ENCODE peak calls at places on chromosomes 2 and 18, in eight cellular contexts. M, K, W, R, S, H, E and Q are unnamed samples.
A peak's percentile ranks its signal among the peaks of the same experiment; 100 is the strongest.

GRCh38 chr2:19321946-19322345 is 36.5 kb downstream of the OSR1 start:
- DNase-seq in R (no peak), K (no peak), M (no peak), H (no peak), S (no peak), W (no peak), E (no peak), Q (no peak)

GRCh38 chr2:127604986-127605385 is 41.0 kb upstream of the GPR17 start:
- DNase-seq in W (no peak), K (no peak), M (no peak), R (no peak), H (no peak), E (no peak), S (no peak), Q (no peak)

GRCh38 chr2:130341562-130342019 is 1.1 kb upstream of the IMP4 start:
- DNase-seq in S (no peak), E (no peak), W (no peak), M (no peak), K (no peak), H (no peak), R (peak; percentile 41), Q (no peak)

GRCh38 chr2:9697904-9698303 is 67.1 kb upstream of the YWHAQ start:
- DNase-seq in M (no peak), K (no peak), E (no peak), R (no peak), W (no peak), H (no peak), S (no peak), Q (no peak)

GRCh38 chr18:34970106-34970505 is 71.1 kb upstream of the MAPRE2 start:
- DNase-seq in S (no peak), K (no peak), H (no peak), R (no peak), M (no peak), W (no peak), E (no peak), Q (no peak)

GRCh38 chr2:25614711-25615110 is 58.7 kb downstream of the DTNB start:
- DNase-seq in H (no peak), K (no peak), S (no peak), E (no peak), W (no peak), M (no peak), R (no peak), Q (no peak)

GRCh38 chr2:178279142-178279541 is 84.8 kb downstream of the OSBPL6 start:
- DNase-seq in W (peak; percentile 35), M (no peak), H (no peak), E (no peak), K (no peak), S (no peak), R (no peak), Q (no peak)

GRCh38 chr2:55839182-55839819 is 84.3 kb downstream of the EFEMP1 start:
- DNase-seq in S (no peak), W (no peak), R (peak; percentile 86), M (no peak), E (no peak), K (no peak), H (no peak), Q (no peak)

GRCh38 chr18:74299746-74300145 is 8.0 kb upstream of the CYB5A start:
- DNase-seq in W (no peak), M (no peak), S (no peak), R (no peak), E (no peak), H (no peak), K (no peak), Q (no peak)